ENCODE peak calls at places on chromosomes 7 and 10, in five cellular contexts. One of them, this sample, is unnamed.

GRCh38 chr7:55472928-55473725 is 99.2 kb downstream of the VOPP1 start:
- DNase-seq in stimulated activated CD8-positive, alpha-beta memory T cell treated with anti-CD3 and anti-CD28 coated beads, Interleukin-15, amount 100 ng/mL, for 24 hours: no peak
- DNase-seq in right lobe of liver: no peak
- DNase-seq in prostate gland: no peak
- DNase-seq in caudate nucleus: no peak
- DNase-seq in this sample: no peak

GRCh38 chr7:8516976-8517375 is 83.6 kb downstream of the NXPH1 start:
- DNase-seq in stimulated activated CD8-positive, alpha-beta memory T cell treated with anti-CD3 and anti-CD28 coated beads, Interleukin-15, amount 100 ng/mL, for 24 hours: no peak
- DNase-seq in right lobe of liver: no peak
- DNase-seq in prostate gland: no peak
- DNase-seq in caudate nucleus: no peak
- DNase-seq in this sample: no peak

GRCh38 chr7:80089341-80089740 is 45.3 kb upstream of the GNAI1 start:
- DNase-seq in stimulated activated CD8-positive, alpha-beta memory T cell treated with anti-CD3 and anti-CD28 coated beads, Interleukin-15, amount 100 ng/mL, for 24 hours: no peak
- DNase-seq in right lobe of liver: no peak
- DNase-seq in prostate gland: no peak
- DNase-seq in caudate nucleus: no peak
- DNase-seq in this sample: no peak

GRCh38 chr10:114405011-114405350 is 679 bp upstream of the AFAP1L2 start:
- DNase-seq in stimulated activated CD8-positive, alpha-beta memory T cell treated with anti-CD3 and anti-CD28 coated beads, Interleukin-15, amount 100 ng/mL, for 24 hours: no peak
- DNase-seq in right lobe of liver: no peak
- DNase-seq in prostate gland: no peak
- DNase-seq in caudate nucleus: no peak
- DNase-seq in this sample: no peak

GRCh38 chr10:13865758-13866491 is 279.2 kb downstream of the PRPF18 start:
- DNase-seq in stimulated activated CD8-positive, alpha-beta memory T cell treated with anti-CD3 and anti-CD28 coated beads, Interleukin-15, amount 100 ng/mL, for 24 hours: no peak
- DNase-seq in right lobe of liver: peak; percentile 40
- DNase-seq in prostate gland: no peak
- DNase-seq in caudate nucleus: no peak
- DNase-seq in this sample: no peak

GRCh38 chr7:4808565-4808964 is 33.1 kb downstream of the AP5Z1 start:
- DNase-seq in stimulated activated CD8-positive, alpha-beta memory T cell treated with anti-CD3 and anti-CD28 coated beads, Interleukin-15, amount 100 ng/mL, for 24 hours: no peak
- DNase-seq in right lobe of liver: no peak
- DNase-seq in prostate gland: no peak
- DNase-seq in caudate nucleus: no peak
- DNase-seq in this sample: no peak

GRCh38 chr10:78276139-78276538 is 242.5 kb downstream of the RPS24 start:
- DNase-seq in stimulated activated CD8-positive, alpha-beta memory T cell treated with anti-CD3 and anti-CD28 coated beads, Interleukin-15, amount 100 ng/mL, for 24 hours: no peak
- DNase-seq in right lobe of liver: no peak
- DNase-seq in prostate gland: no peak
- DNase-seq in caudate nucleus: no peak
- DNase-seq in this sample: no peak

GRCh38 chr7:132639983-132640382 is 63.7 kb upstream of the PLXNA4 start:
- DNase-seq in stimulated activated CD8-positive, alpha-beta memory T cell treated with anti-CD3 and anti-CD28 coated beads, Interleukin-15, amount 100 ng/mL, for 24 hours: no peak
- DNase-seq in right lobe of liver: no peak
- DNase-seq in prostate gland: no peak
- DNase-seq in caudate nucleus: no peak
- DNase-seq in this sample: no peak

GRCh38 chr10:59434463-59435326 is 72.3 kb upstream of the FAM13C start:
- DNase-seq in stimulated activated CD8-positive, alpha-beta memory T cell treated with anti-CD3 and anti-CD28 coated beads, Interleukin-15, amount 100 ng/mL, for 24 hours: no peak
- DNase-seq in right lobe of liver: no peak
- DNase-seq in prostate gland: no peak
- DNase-seq in caudate nucleus: no peak
- DNase-seq in this sample: no peak

GRCh38 chr7:141702047-141702567 is at the start of gene DENND11:
- DNase-seq in stimulated activated CD8-positive, alpha-beta memory T cell treated with anti-CD3 and anti-CD28 coated beads, Interleukin-15, amount 100 ng/mL, for 24 hours: peak; percentile 25
- DNase-seq in right lobe of liver: peak; percentile 65
- DNase-seq in prostate gland: peak; percentile 26
- DNase-seq in caudate nucleus: peak; percentile 15
- DNase-seq in this sample: peak; percentile 64

GRCh38 chr7:44530990-44531389 is 10.1 kb downstream of the NPC1L1 start:
- DNase-seq in stimulated activated CD8-positive, alpha-beta memory T cell treated with anti-CD3 and anti-CD28 coated beads, Interleukin-15, amount 100 ng/mL, for 24 hours: no peak
- DNase-seq in right lobe of liver: peak; percentile 62
- DNase-seq in prostate gland: no peak
- DNase-seq in caudate nucleus: no peak
- DNase-seq in this sample: peak; percentile 41

GRCh38 chr10:123472606-123473005 is 193.5 kb upstream of the GPR26 start:
- DNase-seq in stimulated activated CD8-positive, alpha-beta memory T cell treated with anti-CD3 and anti-CD28 coated beads, Interleukin-15, amount 100 ng/mL, for 24 hours: no peak
- DNase-seq in right lobe of liver: no peak
- DNase-seq in prostate gland: no peak
- DNase-seq in caudate nucleus: no peak
- DNase-seq in this sample: no peak

GRCh38 chr10:34236927-34237326 is 578.2 kb downstream of the PARD3 start:
- DNase-seq in stimulated activated CD8-positive, alpha-beta memory T cell treated with anti-CD3 and anti-CD28 coated beads, Interleukin-15, amount 100 ng/mL, for 24 hours: no peak
- DNase-seq in right lobe of liver: no peak
- DNase-seq in prostate gland: no peak
- DNase-seq in caudate nucleus: no peak
- DNase-seq in this sample: no peak

GRCh38 chr10:82411416-82411815 is 536.4 kb downstream of the NRG3 start:
- DNase-seq in stimulated activated CD8-positive, alpha-beta memory T cell treated with anti-CD3 and anti-CD28 coated beads, Interleukin-15, amount 100 ng/mL, for 24 hours: no peak
- DNase-seq in right lobe of liver: no peak
- DNase-seq in prostate gland: no peak
- DNase-seq in caudate nucleus: no peak
- DNase-seq in this sample: no peak

GRCh38 chr10:4077804-4078203 is 292.8 kb upstream of the KLF6 start:
- DNase-seq in stimulated activated CD8-positive, alpha-beta memory T cell treated with anti-CD3 and anti-CD28 coated beads, Interleukin-15, amount 100 ng/mL, for 24 hours: no peak
- DNase-seq in right lobe of liver: no peak
- DNase-seq in prostate gland: no peak
- DNase-seq in caudate nucleus: no peak
- DNase-seq in this sample: no peak

GRCh38 chr10:96511044-96511945 is 2.4 kb downstream of the TLL2 start:
- DNase-seq in stimulated activated CD8-positive, alpha-beta memory T cell treated with anti-CD3 and anti-CD28 coated beads, Interleukin-15, amount 100 ng/mL, for 24 hours: no peak
- DNase-seq in right lobe of liver: no peak
- DNase-seq in prostate gland: peak; percentile 36
- DNase-seq in caudate nucleus: no peak
- DNase-seq in this sample: no peak

GRCh38 chr10:60527676-60528075 is 138.0 kb upstream of the ANK3 start:
- DNase-seq in stimulated activated CD8-positive, alpha-beta memory T cell treated with anti-CD3 and anti-CD28 coated beads, Interleukin-15, amount 100 ng/mL, for 24 hours: no peak
- DNase-seq in right lobe of liver: no peak
- DNase-seq in prostate gland: no peak
- DNase-seq in caudate nucleus: no peak
- DNase-seq in this sample: no peak

GRCh38 chr7:17289074-17289665 is 9.3 kb upstream of the AHR start:
- DNase-seq in stimulated activated CD8-positive, alpha-beta memory T cell treated with anti-CD3 and anti-CD28 coated beads, Interleukin-15, amount 100 ng/mL, for 24 hours: no peak
- DNase-seq in right lobe of liver: no peak
- DNase-seq in prostate gland: no peak
- DNase-seq in caudate nucleus: no peak
- DNase-seq in this sample: no peak

GRCh38 chr7:137886266-137886665 is 39.5 kb upstream of the DGKI start:
- DNase-seq in stimulated activated CD8-positive, alpha-beta memory T cell treated with anti-CD3 and anti-CD28 coated beads, Interleukin-15, amount 100 ng/mL, for 24 hours: no peak
- DNase-seq in right lobe of liver: no peak
- DNase-seq in prostate gland: no peak
- DNase-seq in caudate nucleus: no peak
- DNase-seq in this sample: no peak